ENCODE peak calls at places on chromosomes 7 and 10, in ten cellular contexts. L is stimulated activated CD8-positive, alpha-beta memory T cell treated with anti-CD3 and anti-CD28 coated beads, Interleukin-15, amount 100 ng/mL, for 24 hours; F is adrenal gland; K is NCI-H1436 treated with DMSO at 0.1 percent for 48 hours; H is activated CD8-positive, alpha-beta T cell treated with anti-CD3 and anti-CD28 coated beads for 36 hours; G is mucosa of gallbladder; A is HCEC 1CT; M is RPMI7951; O is kidney tubule cell; S is effector memory CD8-positive, alpha-beta T cell. X is an unnamed sample.
A peak's percentile ranks its signal among the peaks of the same experiment; 100 is the strongest.

GRCh38 chr10:35409094-35409582 is 72.8 kb downstream of the CCNY start:
- DNase-seq in L (no peak), F (peak; percentile 67), K (no peak), H (peak; percentile 41), G (no peak), A (peak; percentile 88), M (peak; percentile 97), O (peak; percentile 76), S (no peak), X (no peak)

GRCh38 chr7:47576031-47576908 is 5.6 kb downstream of the TNS3 start:
- DNase-seq in L (no peak), F (peak; percentile 84), K (no peak), H (no peak), G (peak; percentile 92), A (no peak), M (peak; percentile 87), O (peak; percentile 94), S (no peak), X (peak; percentile 91)

GRCh38 chr7:142909921-142910521 is 23.5 kb downstream of the TRPV5 start:
- DNase-seq in L (no peak), F (no peak), K (no peak), H (no peak), G (no peak), A (no peak), M (no peak), O (peak; percentile 32), S (no peak), X (no peak)

GRCh38 chr7:77415474-77415821 is 701 bp downstream of the GSAP start:
- DNase-seq in L (no peak), F (no peak), K (no peak), H (peak; percentile 13), G (no peak), A (no peak), M (no peak), O (no peak), S (peak; percentile 20), X (no peak)

GRCh38 chr10:86295791-86296190 is 70.8 kb downstream of the GRID1 start:
- DNase-seq in L (no peak), F (no peak), K (no peak), H (no peak), G (no peak), A (no peak), M (no peak), O (no peak), S (no peak), X (no peak)

GRCh38 chr7:36985866-36986402 is 261.6 kb upstream of the AOAH start:
- DNase-seq in L (no peak), F (no peak), K (no peak), H (no peak), G (no peak), A (no peak), M (no peak), O (no peak), S (no peak), X (no peak)

GRCh38 chr10:109126541-109126940 is 796.8 kb downstream of the XPNPEP1 start:
- DNase-seq in L (no peak), F (no peak), K (no peak), H (no peak), G (no peak), A (no peak), M (no peak), O (no peak), S (no peak), X (no peak)

GRCh38 chr7:20197125-20197524 is 20.1 kb downstream of the MACC1 start:
- DNase-seq in L (no peak), F (no peak), K (no peak), H (no peak), G (no peak), A (no peak), M (no peak), O (no peak), S (no peak), X (no peak)

GRCh38 chr7:63093481-63093880 is 905.2 kb upstream of the ZNF722 start:
- DNase-seq in L (no peak), F (no peak), K (no peak), H (no peak), G (no peak), A (no peak), M (no peak), O (no peak), S (no peak), X (no peak)

GRCh38 chr7:129188892-129189660 is 643 bp downstream of the SMO start:
- DNase-seq in L (no peak), F (peak; percentile 31), K (no peak), H (no peak), G (no peak), A (no peak), M (no peak), O (peak; percentile 38), S (no peak), X (peak; percentile 35)

X was measured in right cardiac atrium.